ENCODE peak calls at places on chromosomes 2 and 18, in five cellular contexts. One of them, this sample, is unnamed.

GRCh38 chr2:147232225-147232669 is 612.6 kb upstream of the ACVR2A start:
- DNase-seq in NCI-H1048: no peak
- DNase-seq in AG08395: no peak
- DNase-seq in activated effector memory CD4-positive, alpha-beta T cell treated with anti-CD3 and anti-CD28 coated beads, Interleukin-2, amount 50 U/mL, for 16 hours: no peak
- DNase-seq in fibroblast of villous mesenchyme: no peak
- DNase-seq in this sample: no peak

GRCh38 chr2:28342081-28342967 is 50.3 kb upstream of the FOSL2 start:
- DNase-seq in NCI-H1048: no peak
- DNase-seq in AG08395: peak
- DNase-seq in activated effector memory CD4-positive, alpha-beta T cell treated with anti-CD3 and anti-CD28 coated beads, Interleukin-2, amount 50 U/mL, for 16 hours: no peak
- DNase-seq in fibroblast of villous mesenchyme: peak
- DNase-seq in this sample: peak

GRCh38 chr2:21916934-21917522 is 793.3 kb downstream of the TDRD15 start:
- DNase-seq in NCI-H1048: peak
- DNase-seq in AG08395: no peak
- DNase-seq in activated effector memory CD4-positive, alpha-beta T cell treated with anti-CD3 and anti-CD28 coated beads, Interleukin-2, amount 50 U/mL, for 16 hours: no peak
- DNase-seq in fibroblast of villous mesenchyme: no peak
- DNase-seq in this sample: no peak

GRCh38 chr2:230902180-230902899 is 22.7 kb downstream of the GPR55 start:
- DNase-seq in NCI-H1048: peak
- DNase-seq in AG08395: peak
- DNase-seq in activated effector memory CD4-positive, alpha-beta T cell treated with anti-CD3 and anti-CD28 coated beads, Interleukin-2, amount 50 U/mL, for 16 hours: peak
- DNase-seq in fibroblast of villous mesenchyme: peak
- DNase-seq in this sample: peak

GRCh38 chr2:1515073-1515430 is 101.8 kb downstream of the TPO start:
- DNase-seq in NCI-H1048: no peak
- DNase-seq in AG08395: no peak
- DNase-seq in activated effector memory CD4-positive, alpha-beta T cell treated with anti-CD3 and anti-CD28 coated beads, Interleukin-2, amount 50 U/mL, for 16 hours: no peak
- DNase-seq in fibroblast of villous mesenchyme: no peak
- DNase-seq in this sample: no peak

GRCh38 chr2:214014551-214015230 is 396.2 kb upstream of the VWC2L start:
- DNase-seq in NCI-H1048: no peak
- DNase-seq in AG08395: no peak
- DNase-seq in activated effector memory CD4-positive, alpha-beta T cell treated with anti-CD3 and anti-CD28 coated beads, Interleukin-2, amount 50 U/mL, for 16 hours: no peak
- DNase-seq in fibroblast of villous mesenchyme: no peak
- DNase-seq in this sample: no peak

GRCh38 chr2:220915087-220915486 is 657.0 kb downstream of the EPHA4 start:
- DNase-seq in NCI-H1048: no peak
- DNase-seq in AG08395: no peak
- DNase-seq in activated effector memory CD4-positive, alpha-beta T cell treated with anti-CD3 and anti-CD28 coated beads, Interleukin-2, amount 50 U/mL, for 16 hours: no peak
- DNase-seq in fibroblast of villous mesenchyme: no peak
- DNase-seq in this sample: no peak

GRCh38 chr18:23301971-23302370 is 151.1 kb upstream of the RIOK3 start:
- DNase-seq in NCI-H1048: no peak
- DNase-seq in AG08395: no peak
- DNase-seq in activated effector memory CD4-positive, alpha-beta T cell treated with anti-CD3 and anti-CD28 coated beads, Interleukin-2, amount 50 U/mL, for 16 hours: no peak
- DNase-seq in fibroblast of villous mesenchyme: no peak
- DNase-seq in this sample: no peak

GRCh38 chr2:101533611-101534601 is 59.0 kb upstream of the RFX8 start:
- DNase-seq in NCI-H1048: no peak
- DNase-seq in AG08395: no peak
- DNase-seq in activated effector memory CD4-positive, alpha-beta T cell treated with anti-CD3 and anti-CD28 coated beads, Interleukin-2, amount 50 U/mL, for 16 hours: no peak
- DNase-seq in fibroblast of villous mesenchyme: no peak
- DNase-seq in this sample: no peak

GRCh38 chr2:25966531-25967265 is 15.6 kb downstream of the KIF3C start:
- DNase-seq in NCI-H1048: no peak
- DNase-seq in AG08395: no peak
- DNase-seq in activated effector memory CD4-positive, alpha-beta T cell treated with anti-CD3 and anti-CD28 coated beads, Interleukin-2, amount 50 U/mL, for 16 hours: no peak
- DNase-seq in fibroblast of villous mesenchyme: no peak
- DNase-seq in this sample: no peak

GRCh38 chr18:59612461-59612860 is 84.8 kb downstream of the CCBE1 start:
- DNase-seq in NCI-H1048: no peak
- DNase-seq in AG08395: peak
- DNase-seq in activated effector memory CD4-positive, alpha-beta T cell treated with anti-CD3 and anti-CD28 coated beads, Interleukin-2, amount 50 U/mL, for 16 hours: no peak
- DNase-seq in fibroblast of villous mesenchyme: peak
- DNase-seq in this sample: peak

GRCh38 chr2:237447496-237447895 is 33.5 kb upstream of the COL6A3 start:
- DNase-seq in NCI-H1048: no peak
- DNase-seq in AG08395: no peak
- DNase-seq in activated effector memory CD4-positive, alpha-beta T cell treated with anti-CD3 and anti-CD28 coated beads, Interleukin-2, amount 50 U/mL, for 16 hours: no peak
- DNase-seq in fibroblast of villous mesenchyme: no peak
- DNase-seq in this sample: no peak

GRCh38 chr2:55088400-55088799 is 38.1 kb upstream of the RTN4 start:
- DNase-seq in NCI-H1048: no peak
- DNase-seq in AG08395: no peak
- DNase-seq in activated effector memory CD4-positive, alpha-beta T cell treated with anti-CD3 and anti-CD28 coated beads, Interleukin-2, amount 50 U/mL, for 16 hours: no peak
- DNase-seq in fibroblast of villous mesenchyme: no peak
- DNase-seq in this sample: peak

GRCh38 chr2:150259746-150260145 is 227.7 kb downstream of the RND3 start:
- DNase-seq in NCI-H1048: no peak
- DNase-seq in AG08395: no peak
- DNase-seq in activated effector memory CD4-positive, alpha-beta T cell treated with anti-CD3 and anti-CD28 coated beads, Interleukin-2, amount 50 U/mL, for 16 hours: no peak
- DNase-seq in fibroblast of villous mesenchyme: peak
- DNase-seq in this sample: peak

GRCh38 chr18:36296591-36297418 is 708 bp upstream of the FHOD3 start:
- DNase-seq in NCI-H1048: no peak
- DNase-seq in AG08395: peak
- DNase-seq in activated effector memory CD4-positive, alpha-beta T cell treated with anti-CD3 and anti-CD28 coated beads, Interleukin-2, amount 50 U/mL, for 16 hours: no peak
- DNase-seq in fibroblast of villous mesenchyme: peak
- DNase-seq in this sample: peak

GRCh38 chr2:177797808-177798207 is 274.8 kb downstream of the PDE11A start:
- DNase-seq in NCI-H1048: no peak
- DNase-seq in AG08395: no peak
- DNase-seq in activated effector memory CD4-positive, alpha-beta T cell treated with anti-CD3 and anti-CD28 coated beads, Interleukin-2, amount 50 U/mL, for 16 hours: no peak
- DNase-seq in fibroblast of villous mesenchyme: no peak
- DNase-seq in this sample: no peak

GRCh38 chr2:229104863-229105468 is 166.1 kb downstream of the PID1 start:
- DNase-seq in NCI-H1048: no peak
- DNase-seq in AG08395: no peak
- DNase-seq in activated effector memory CD4-positive, alpha-beta T cell treated with anti-CD3 and anti-CD28 coated beads, Interleukin-2, amount 50 U/mL, for 16 hours: no peak
- DNase-seq in fibroblast of villous mesenchyme: peak
- DNase-seq in this sample: no peak

This sample was measured in EL.